ENCODE peak calls at places on chromosomes 2 and 18, in four cellular contexts. T is ovary; R is sigmoid colon; U is CD8-positive, alpha-beta memory T cell. L is an unnamed sample.
A peak's percentile ranks its signal among the peaks of the same experiment; 100 is the strongest.

GRCh38 chr2:80126596-80127189 is 177.9 kb downstream of the LRRTM1 start:
- DNase-seq in U (no peak), R (no peak), T (no peak), L (no peak)

GRCh38 chr2:9753665-9754531 is 89.4 kb upstream of the TAF1B start:
- DNase-seq in R (no peak), T (peak; percentile 20), U (no peak), L (peak; percentile 58)

GRCh38 chr2:151198646-151199045 is 63.0 kb downstream of the RBM43 start:
- DNase-seq in R (no peak), T (no peak), U (no peak), L (no peak)

GRCh38 chr18:11323359-11323819 is 174.0 kb upstream of the PIEZO2 start:
- DNase-seq in U (no peak), R (no peak), T (no peak), L (no peak)

GRCh38 chr2:46540496-46541342 is 61.4 kb downstream of the TMEM247 start:
- DNase-seq in R (no peak), U (no peak), T (no peak), L (no peak)

GRCh38 chr2:9800975-9801723 is 42.1 kb upstream of the TAF1B start:
- DNase-seq in U (no peak), R (no peak), T (no peak), L (peak; percentile 69)

GRCh38 chr18:48569139-48569914 is 30.5 kb downstream of the CTIF start:
- DNase-seq in U (no peak), R (no peak), T (no peak), L (no peak)

GRCh38 chr2:175207741-175208438 is 26.4 kb upstream of the ATP5MC3 start:
- DNase-seq in T (no peak), R (no peak), U (no peak), L (no peak)

GRCh38 chr2:219718066-219718465 is 90.6 kb downstream of the SLC4A3 start:
- DNase-seq in U (no peak), R (no peak), T (no peak), L (no peak)

GRCh38 chr2:227655454-227655853 is 11.2 kb upstream of the SCYGR5 start:
- DNase-seq in U (no peak), T (no peak), R (no peak), L (no peak)

GRCh38 chr18:48961547-48961946 is 10.8 kb upstream of the SMAD7 start:
- DNase-seq in T (no peak), U (no peak), R (no peak), L (no peak)

GRCh38 chr18:62211323-62211828 is 24.3 kb downstream of the RELCH start:
- DNase-seq in U (no peak), T (no peak), R (no peak), L (no peak)

GRCh38 chr2:181077128-181077709 is 96.8 kb downstream of the UBE2E3 start:
- DNase-seq in T (no peak), R (no peak), U (peak; percentile 64), L (peak; percentile 69)

GRCh38 chr18:11512096-11513030 is 97.0 kb upstream of the SLC35G4 start:
- DNase-seq in T (no peak), U (no peak), R (no peak), L (no peak)

GRCh38 chr2:8285081-8285480 is 396.8 kb upstream of the ID2 start:
- DNase-seq in U (no peak), T (no peak), R (no peak), L (no peak)

GRCh38 chr18:808086-808485 is 4.0 kb downstream of the YES1 start:
- DNase-seq in T (no peak), R (no peak), U (no peak), L (no peak)

GRCh38 chr2:108621087-108621559 is 86.9 kb downstream of the LIMS1 start:
- DNase-seq in T (no peak), U (peak; percentile 72), R (no peak), L (peak; percentile 82)

GRCh38 chr2:236972491-236973379 is 113.0 kb upstream of the COPS8 start:
- DNase-seq in U (no peak), R (peak; percentile 82), T (no peak), L (no peak)

GRCh38 chr2:82524826-82525225 is 1934.3 kb downstream of the SUCLG1 start:
- DNase-seq in U (no peak), R (no peak), T (no peak), L (no peak)

GRCh38 chr2:112204411-112204810 is 50.4 kb downstream of the ZC3H8 start:
- DNase-seq in T (no peak), U (no peak), R (no peak), L (no peak)

GRCh38 chr2:85551698-85552678 is 9.3 kb downstream of the GGCX start:
- DNase-seq in R (peak; percentile 90), T (peak; percentile 82), U (peak; percentile 85), L (peak; percentile 89)

GRCh38 chr2:120990451-120990871 is 254.8 kb downstream of the GLI2 start:
- DNase-seq in R (no peak), U (no peak), T (no peak), L (no peak)

GRCh38 chr18:62037989-62038778 is 145.4 kb upstream of the RNF152 start:
- DNase-seq in T (no peak), U (no peak), R (no peak), L (no peak)

GRCh38 chr18:70044626-70045025 is 97.0 kb upstream of the CD226 start:
- DNase-seq in R (no peak), U (no peak), T (no peak), L (no peak)

GRCh38 chr18:74562080-74562725 is 27.9 kb downstream of the CNDP1 start:
- DNase-seq in T (no peak), U (no peak), R (no peak), L (no peak)

GRCh38 chr2:138432971-138433370 is 68.6 kb upstream of the SPOPL start:
- DNase-seq in R (no peak), T (no peak), U (no peak), L (no peak)

GRCh38 chr2:99470957-99471356 is 18.9 kb downstream of the REV1 start:
- DNase-seq in R (no peak), U (no peak), T (no peak), L (no peak)

GRCh38 chr2:95206086-95206485 is 1.2 kb upstream of the ZNF892 start:
- DNase-seq in T (no peak), R (no peak), U (no peak), L (no peak)
- H3K4me3 ChIP-seq in T (no peak overlapping the region), R (no peak overlapping the region), U (no peak overlapping the region), L (no peak overlapping the region)

GRCh38 chr2:144508162-144508765 is 11.7 kb downstream of the ZEB2 start:
- DNase-seq in R (no peak), U (no peak), T (no peak), L (no peak)
- H3K4me1 ChIP-seq in R (peaks cover 11% of the 10 kb centered on the region), U (peaks cover 54% of the 10 kb centered on the region), T (peaks cover 27% of the 10 kb centered on the region), L (peaks cover 7% of the 10 kb centered on the region)

DNA sequence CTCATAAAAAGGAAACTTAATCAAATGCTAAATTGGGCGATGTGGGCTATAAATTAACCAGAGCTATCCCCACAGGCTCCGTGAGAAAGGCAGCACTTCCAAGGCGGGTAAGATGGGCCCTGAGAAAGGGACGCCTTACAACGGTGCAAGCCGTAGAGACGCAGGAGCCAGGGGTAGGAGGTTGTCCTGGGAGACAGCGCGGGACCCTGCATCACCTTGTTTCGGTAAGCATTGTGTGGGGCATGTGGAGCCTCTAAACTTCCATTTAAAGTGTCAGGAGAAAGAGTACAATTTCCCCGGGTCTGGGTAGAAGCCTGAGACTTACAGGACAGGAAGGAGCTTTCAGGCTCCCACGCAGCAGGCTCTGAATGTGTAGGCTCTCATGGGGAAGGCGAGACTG is 1.2 kb upstream of the PER2 start:
- DNase-seq in R (peak; percentile 65), T (peak; percentile 38), U (no peak), L (no peak)
- H3K27ac ChIP-seq in R (peak overlapping the region; percentile 97), T (peak overlapping the region; percentile 90), U (peak overlapping the region; percentile 91), L (peak overlapping the region; percentile 72)

GRCh38 chr18:55402731-55403405 is 185.1 kb downstream of the TCF4 start:
- DNase-seq in U (no peak), R (no peak), T (no peak), L (no peak)
- H3K4me3 ChIP-seq in U (no peak overlapping the region), R (peak overlapping the region; percentile 39), T (peak overlapping the region; percentile 25), L (no peak overlapping the region)

DNA sequence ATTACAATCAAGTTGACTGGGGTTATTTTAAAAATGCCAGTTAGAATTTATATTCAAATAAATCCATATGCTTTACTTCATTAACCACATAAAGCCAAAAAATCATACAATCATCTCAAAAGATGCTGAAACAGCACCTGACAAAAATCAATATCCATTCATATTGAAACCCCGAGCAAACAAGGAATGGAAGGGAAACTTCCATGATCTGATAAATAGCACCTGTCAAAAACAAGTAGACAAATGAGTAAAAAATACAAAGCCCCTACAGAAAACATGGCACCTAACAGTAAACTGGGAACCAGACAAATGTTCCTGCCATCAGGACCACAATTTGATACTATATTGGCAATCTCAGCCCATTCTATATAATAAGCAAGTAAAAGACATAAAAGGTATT is 227.5 kb downstream of the HDAC4 start:
- DNase-seq in T (no peak), R (no peak), U (no peak), L (no peak)
- H3K4me1 ChIP-seq in T (no peaks in the 10 kb centered on the region), R (peaks cover 24% of the 10 kb centered on the region), U (no peaks in the 10 kb centered on the region), L (no peaks in the 10 kb centered on the region)

DNA sequence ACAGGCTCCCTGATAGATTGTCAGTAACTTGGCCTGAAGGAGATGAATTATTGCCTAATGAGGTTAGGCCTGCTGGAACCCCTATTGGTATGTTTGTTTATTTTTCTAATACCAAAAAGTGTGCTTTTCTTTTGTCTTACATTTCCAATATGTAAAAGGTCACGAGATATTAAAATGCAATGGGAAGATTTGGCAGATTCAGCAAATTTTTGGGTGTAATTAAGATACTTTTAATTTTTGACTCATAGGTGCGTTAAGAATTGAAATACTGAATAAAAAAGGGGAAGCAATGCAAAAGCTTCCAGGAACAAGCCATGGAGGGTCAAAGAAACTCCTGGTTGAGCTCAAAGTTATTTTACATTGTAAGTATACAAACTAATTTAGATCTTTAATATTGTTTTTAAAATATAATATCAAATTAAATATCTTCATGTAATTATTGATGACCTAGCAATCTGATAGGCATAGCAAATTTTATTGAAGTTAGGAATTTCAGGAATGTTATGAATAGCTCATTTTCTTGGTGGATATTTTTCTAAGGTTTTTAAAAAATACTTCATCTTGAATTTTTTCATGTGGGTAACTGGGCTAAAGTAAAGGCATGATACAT is 52.1 kb downstream of the SMCHD1 start:
- DNase-seq in T (no peak), U (no peak), R (no peak), L (no peak)
- H3K27ac ChIP-seq in T (no peak overlapping the region), U (no peak overlapping the region), R (no peak overlapping the region), L (no peak overlapping the region)

L was measured in CD4-positive, alpha-beta memory T cell.